ENCODE peak calls at places on chromosomes 7 and 10, in seven cellular contexts. R, L, U, W, Y, C and I are unnamed samples.

GRCh38 chr7:156731651-156732050 is 91.1 kb downstream of the RNF32 start:
- DNase-seq in R (no peak), U (no peak), Y (no peak), C (no peak), L (no peak), W (no peak), I (no peak)

GRCh38 chr10:78650122-78650521 is 418.6 kb upstream of the ZMIZ1 start:
- DNase-seq in L (no peak), Y (no peak), C (no peak), W (no peak), R (no peak), U (no peak), I (no peak)

GRCh38 chr7:42605800-42606199 is 306.1 kb downstream of the C7orf25 start:
- DNase-seq in L (no peak), Y (no peak), W (no peak), U (no peak), C (no peak), R (no peak), I (peak)

GRCh38 chr10:123394382-123394781 is 240.2 kb downstream of the BUB3 start:
- DNase-seq in U (no peak), C (no peak), W (no peak), R (no peak), Y (no peak), L (no peak), I (no peak)

GRCh38 chr10:121284952-121285351 is 313.3 kb downstream of the FGFR2 start:
- DNase-seq in Y (no peak), L (no peak), U (no peak), R (peak), W (no peak), C (no peak), I (no peak)

GRCh38 chr7:93551063-93551895 is 23.2 kb downstream of the CALCR start:
- DNase-seq in C (peak), W (peak), L (peak), U (no peak), R (no peak), Y (no peak), I (peak)

GRCh38 chr7:139471740-139472353 is 11.6 kb downstream of the KLRG2 start:
- DNase-seq in L (no peak), Y (no peak), U (no peak), C (peak), W (peak), R (peak), I (no peak)

GRCh38 chr7:122211362-122211761 is 67.3 kb upstream of the AASS start:
- DNase-seq in W (no peak), L (no peak), Y (no peak), C (no peak), U (no peak), R (no peak), I (no peak)

GRCh38 chr10:6211341-6212265 is 8.9 kb downstream of the PFKFB3 start:
- DNase-seq in C (peak), R (no peak), Y (peak), W (peak), U (no peak), L (no peak), I (no peak)

GRCh38 chr7:22563115-22563514 is 63.1 kb upstream of the STEAP1B start:
- DNase-seq in L (peak), R (no peak), Y (no peak), C (no peak), W (peak), U (no peak), I (no peak)

GRCh38 chr7:14690486-14690885 is 212.1 kb downstream of the DGKB start:
- DNase-seq in L (no peak), U (no peak), W (no peak), R (no peak), C (no peak), Y (no peak), I (no peak)

GRCh38 chr7:151322893-151323292 is 18.7 kb upstream of the NUB1 start:
- DNase-seq in L (no peak), U (no peak), C (peak), Y (no peak), W (no peak), R (no peak), I (no peak)

GRCh38 chr7:97019710-97020109 is 4.9 kb downstream of the DLX5 start:
- DNase-seq in C (no peak), L (no peak), Y (no peak), U (no peak), W (no peak), R (no peak), I (no peak)

GRCh38 chr7:12888727-12889126 is 201.3 kb downstream of the ARL4A start:
- DNase-seq in C (peak), Y (no peak), R (no peak), L (peak), U (no peak), W (no peak), I (no peak)

GRCh38 chr10:15802375-15802949 is 57.8 kb downstream of the MINDY3 start:
- DNase-seq in Y (no peak), W (no peak), L (no peak), U (no peak), R (no peak), C (no peak), I (no peak)

GRCh38 chr10:27390681-27391080 is 113.4 kb upstream of the RAB18 start:
- DNase-seq in U (no peak), L (no peak), W (no peak), R (no peak), C (no peak), Y (no peak), I (peak)

GRCh38 chr7:6365451-6365850 is 82.3 kb downstream of the DAGLB start:
- DNase-seq in R (no peak), C (no peak), W (no peak), L (no peak), Y (no peak), U (no peak), I (no peak)

GRCh38 chr10:10320981-10321380 is 696.7 kb upstream of the CELF2 start:
- DNase-seq in W (no peak), C (peak), Y (no peak), U (no peak), R (no peak), L (peak), I (peak)

GRCh38 chr10:28940158-28940888 is 263.0 kb downstream of the BAMBI start:
- DNase-seq in L (no peak), U (no peak), C (no peak), W (no peak), R (no peak), Y (no peak), I (no peak)

GRCh38 chr10:28938745-28939144 is 261.4 kb downstream of the BAMBI start:
- DNase-seq in C (no peak), Y (no peak), U (no peak), L (no peak), W (no peak), R (no peak), I (no peak)

GRCh38 chr10:28937959-28938358 is 260.6 kb downstream of the BAMBI start:
- DNase-seq in C (no peak), U (no peak), R (no peak), W (no peak), Y (no peak), L (no peak), I (no peak)

GRCh38 chr10:28942012-28942411 is 264.7 kb downstream of the BAMBI start:
- DNase-seq in U (no peak), W (no peak), L (no peak), Y (no peak), C (no peak), R (no peak), I (no peak)

GRCh38 chr10:28939352-28940157 is 262.2 kb downstream of the BAMBI start:
- DNase-seq in C (peak), W (peak), U (peak), L (no peak), R (peak), Y (peak), I (peak)
- H3K4me3 ChIP-seq in C (no peak), W (peak), U (peak), L (no peak), R (no peak), Y (no peak), I (no peak)

GRCh38 chr7:115561341-115562110 is 469.0 kb downstream of the TFEC start:
- DNase-seq in Y (no peak), W (no peak), L (no peak), R (no peak), U (no peak), C (peak), I (no peak)
- TF ChIP-seq CTCF in Y (no peak), W (no peak), L (no peak), R (no peak), U (no peak), C (no peak), I (no peak)

GRCh38 chr7:142787034-142787768 is 16.4 kb downstream of the PRSS2 start:
- DNase-seq in W (no peak), Y (no peak), R (no peak), C (no peak), U (no peak), L (no peak), I (no peak)

GRCh38 chr7:142784096-142784495 is 13.3 kb downstream of the PRSS2 start:
- DNase-seq in L (no peak), U (no peak), R (no peak), Y (peak), C (no peak), W (no peak), I (no peak)

GRCh38 chr7:142782922-142783900 is 12.4 kb downstream of the PRSS2 start:
- DNase-seq in L (peak), U (peak), C (peak), R (peak), W (peak), Y (peak), I (peak)

GRCh38 chr7:142787783-142788182 is 17.0 kb downstream of the PRSS2 start:
- DNase-seq in W (no peak), C (no peak), R (no peak), U (no peak), Y (no peak), L (no peak), I (no peak)

DNA sequence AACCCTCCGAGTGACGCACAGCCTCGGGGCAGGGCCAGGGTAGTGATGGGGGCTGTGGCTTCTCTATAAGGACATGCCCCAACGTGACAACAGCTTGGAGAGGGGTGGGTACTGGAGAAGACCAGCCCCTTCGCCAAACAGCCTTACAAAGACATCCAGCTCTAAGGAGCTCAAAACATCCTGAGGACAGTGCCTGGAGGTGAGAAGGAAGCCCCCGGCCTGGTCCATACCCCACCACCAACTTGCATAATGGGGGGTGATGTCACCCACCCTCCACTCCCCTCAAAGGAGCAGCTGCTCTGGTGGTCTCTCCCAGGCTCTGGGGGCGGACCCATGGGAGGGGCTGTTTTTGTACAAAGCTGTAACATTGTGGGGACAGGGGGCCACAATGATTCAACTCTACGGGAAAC is 15.1 kb downstream of the PRSS2 start:
- DNase-seq in W (no peak), Y (peak), L (no peak), C (no peak), R (no peak), U (no peak), I (no peak)
- H3K4me3 ChIP-seq in W (no peak), Y (no peak), L (no peak), C (no peak), R (no peak), U (no peak), I (no peak)

GRCh38 chr7:1105189-1105588 is 17.3 kb downstream of the GPER1 start:
- DNase-seq in R (no peak), C (no peak), L (no peak), W (no peak), U (no peak), Y (no peak), I (no peak)
- TF ChIP-seq CTCF in R (no peak), C (no peak), L (no peak), W (no peak), U (no peak), Y (no peak), I (no peak)

GRCh38 chr10:101783736-101784118 is 481 bp upstream of the NPM3 start:
- DNase-seq in Y (no peak), U (no peak), C (peak), L (no peak), W (peak), R (no peak), I (peak)
- H3K4me3 ChIP-seq in Y (peak), U (peak), C (peak), L (peak), W (peak), R (no peak), I (peak)

GRCh38 chr7:55054252-55054651 is 35.4 kb downstream of the EGFR start:
- DNase-seq in Y (no peak), W (no peak), R (no peak), L (no peak), U (peak), C (no peak), I (peak)
- TF ChIP-seq CTCF in Y (no peak), W (no peak), R (no peak), L (no peak), U (no peak), C (no peak), I (peak)

GRCh38 chr10:109852004-109852717 is 71.2 kb downstream of the XPNPEP1 start:
- DNase-seq in C (peak), W (peak), L (peak), U (peak), R (peak), Y (peak), I (peak)

GRCh38 chr10:109851595-109851994 is 71.7 kb downstream of the XPNPEP1 start:
- DNase-seq in C (no peak), L (peak), W (no peak), Y (no peak), R (no peak), U (no peak), I (no peak)

GRCh38 chr10:109855746-109856145 is 67.6 kb downstream of the XPNPEP1 start:
- DNase-seq in Y (no peak), C (no peak), R (no peak), W (no peak), L (no peak), U (no peak), I (no peak)

GRCh38 chr10:109853922-109854321 is 69.4 kb downstream of the XPNPEP1 start:
- DNase-seq in W (no peak), Y (no peak), L (no peak), U (no peak), R (no peak), C (no peak), I (no peak)

GRCh38 chr10:109852718-109853037 is 70.6 kb downstream of the XPNPEP1 start:
- DNase-seq in R (no peak), W (no peak), C (no peak), Y (no peak), L (no peak), U (no peak), I (no peak)
- H3K4me3 ChIP-seq in R (no peak), W (no peak), C (no peak), Y (no peak), L (no peak), U (no peak), I (no peak)

GRCh38 chr7:34389332-34390078 is 268.5 kb upstream of the NPSR1 start:
- DNase-seq in W (no peak), C (no peak), R (no peak), Y (no peak), U (no peak), L (no peak), I (no peak)
- TF ChIP-seq CTCF in W (peak), C (no peak), R (no peak), Y (no peak), U (no peak), L (no peak), I (no peak)

DNA sequence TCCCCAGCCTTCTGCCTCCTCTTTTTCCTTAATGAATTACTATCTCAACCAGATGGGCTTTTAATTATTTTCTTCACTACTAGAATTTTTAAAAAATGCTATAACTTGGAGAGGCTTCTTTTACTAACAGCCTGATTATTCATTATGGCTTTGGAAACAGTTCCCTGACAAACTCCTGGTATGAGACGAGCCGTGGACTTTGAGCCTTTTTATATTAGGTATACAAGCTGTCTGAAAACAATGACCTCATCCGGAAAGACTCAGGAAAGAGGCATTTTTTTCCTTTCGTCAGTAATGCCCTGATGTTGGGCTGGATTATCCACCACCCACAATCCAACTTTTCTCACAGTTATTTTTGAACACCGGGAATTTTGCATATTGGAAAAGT is 26.7 kb upstream of the ABLIM1 start:
- DNase-seq in L (peak), C (peak), U (no peak), Y (no peak), W (no peak), R (peak), I (peak)
- H3K4me3 ChIP-seq in L (no peak), C (no peak), U (no peak), Y (no peak), W (no peak), R (no peak), I (no peak)